ENCODE peak calls at places on chromosomes 4 and X, in five cellular contexts. F is lower lobe of right lung, C is Panc1, V is PC-3, U is neural progenitor cell. G is an unnamed sample. For H3K4me1, the result is how much of the 10 kb centered on the place peaks cover.

GRCh38 chr4:132240094-132240493 is 909.0 kb upstream of the PCDH10 start:
- DNase-seq in F (no peak), C (no peak), V (no peak), U (no peak), G (no peak)

GRCh38 chr4:6463311-6464289 is 8.8 kb downstream of the PPP2R2C start:
- DNase-seq in F (no peak), C (no peak), V (no peak), U (peak), G (no peak)

GRCh38 chr4:93828332-93828829 is at the start of gene ATOH1:
- DNase-seq in F (peak), C (no peak), V (no peak), U (peak), G (peak)

GRCh38 chr4:101211146-101211553 is 136.2 kb downstream of the PPP3CA start:
- DNase-seq in F (no peak), C (no peak), V (peak), U (no peak), G (no peak)

GRCh38 chrX:79413009-79413408 is 45.9 kb upstream of the ITM2A start:
- DNase-seq in F (no peak), C (peak), V (peak), U (peak), G (peak)

GRCh38 chr4:177448850-177449249 is 6.6 kb upstream of the AGA start:
- DNase-seq in F (no peak), C (no peak), V (no peak), U (no peak), G (no peak)

GRCh38 chr4:146428298-146428697 is 93.4 kb downstream of the SLC10A7 start:
- DNase-seq in F (no peak), C (no peak), V (no peak), U (no peak), G (no peak)

GRCh38 chrX:46235778-46236177 is 309.4 kb downstream of the ZNF674 start:
- DNase-seq in F (no peak), C (no peak), V (no peak), U (no peak), G (no peak)

GRCh38 chrX:101395789-101396188 is 5.0 kb downstream of the RPL36A start:
- DNase-seq in F (no peak), C (no peak), V (no peak), U (no peak), G (no peak)

GRCh38 chrX:74179499-74179898 is 124.5 kb upstream of the ZCCHC13 start:
- DNase-seq in F (no peak), C (no peak), V (no peak), U (no peak), G (no peak)

GRCh38 chrX:46327229-46328081 is 217.8 kb downstream of the ZNF674 start:
- DNase-seq in F (peak), C (no peak), V (peak), U (peak), G (peak)

GRCh38 chrX:123153846-123154335 is 30.2 kb upstream of the GRIA3 start:
- DNase-seq in F (no peak), C (no peak), V (no peak), U (no peak), G (no peak)

GRCh38 chrX:103571121-103571520 is 14.2 kb upstream of the TCEAL4 start:
- DNase-seq in F (no peak), C (no peak), V (no peak), U (no peak), G (no peak)

GRCh38 chrX:15401373-15401772 is 17.2 kb upstream of the VEGFD start:
- DNase-seq in F (no peak), C (no peak), V (no peak), U (no peak), G (no peak)

GRCh38 chr4:185457136-185457535 is 14.4 kb downstream of the CCDC110 start:
- DNase-seq in F (no peak), C (no peak), V (no peak), U (peak), G (no peak)

GRCh38 chr4:3246458-3247398 is 2.2 kb upstream of the MSANTD1 start:
- DNase-seq in F (no peak), C (no peak), V (no peak), U (no peak), G (no peak)

GRCh38 chr4:52939325-52939724 is 77.2 kb downstream of the RASL11B start:
- DNase-seq in F (no peak), C (no peak), V (no peak), U (no peak), G (no peak)
- H3K4me3 ChIP-seq in F (no peak), C (no peak), V (no peak), U (no peak), G (no peak)

DNA sequence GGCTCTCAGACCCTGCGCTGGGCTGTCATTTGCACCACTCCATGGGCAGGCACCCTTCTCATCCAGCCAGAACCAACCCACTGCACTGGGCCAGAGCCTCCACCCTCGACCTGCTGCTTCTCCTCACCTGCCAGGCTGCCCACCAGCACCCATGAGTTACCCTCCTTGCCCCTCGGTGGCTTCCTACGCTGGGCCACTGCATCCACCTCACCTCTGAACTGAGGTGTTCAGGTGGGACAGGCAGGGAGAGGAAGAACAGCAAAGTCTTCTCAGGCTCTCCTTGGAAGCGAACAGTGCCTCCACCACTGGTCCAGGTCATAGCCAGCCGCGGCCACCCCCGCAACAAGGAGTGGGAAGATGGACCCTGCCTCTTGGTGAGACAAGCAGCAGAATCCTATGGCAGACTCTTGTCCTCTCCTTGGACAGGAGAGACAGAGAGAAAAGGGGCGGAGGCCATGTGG is 32.4 kb upstream of the HMX1 start:
- DNase-seq in F (no peak), C (no peak), V (no peak), U (no peak), G (no peak)
- TF ChIP-seq CTCF in F (no peak), C (no peak), V (no peak), U (no peak), G (no peak)

GRCh38 chr4:85682391-85682790 is 207.4 kb downstream of the ARHGAP24 start:
- DNase-seq in F (no peak), C (no peak), V (no peak), U (no peak), G (no peak)

GRCh38 chr4:85681194-85681803 is 206.3 kb downstream of the ARHGAP24 start:
- DNase-seq in F (no peak), C (peak), V (no peak), U (no peak), G (no peak)

GRCh38 chr4:85672959-85673358 is 198.0 kb downstream of the ARHGAP24 start:
- DNase-seq in F (no peak), C (no peak), V (no peak), U (no peak), G (no peak)

GRCh38 chr4:85673540-85673939 is 198.6 kb downstream of the ARHGAP24 start:
- DNase-seq in F (no peak), C (no peak), V (no peak), U (no peak), G (no peak)

DNA sequence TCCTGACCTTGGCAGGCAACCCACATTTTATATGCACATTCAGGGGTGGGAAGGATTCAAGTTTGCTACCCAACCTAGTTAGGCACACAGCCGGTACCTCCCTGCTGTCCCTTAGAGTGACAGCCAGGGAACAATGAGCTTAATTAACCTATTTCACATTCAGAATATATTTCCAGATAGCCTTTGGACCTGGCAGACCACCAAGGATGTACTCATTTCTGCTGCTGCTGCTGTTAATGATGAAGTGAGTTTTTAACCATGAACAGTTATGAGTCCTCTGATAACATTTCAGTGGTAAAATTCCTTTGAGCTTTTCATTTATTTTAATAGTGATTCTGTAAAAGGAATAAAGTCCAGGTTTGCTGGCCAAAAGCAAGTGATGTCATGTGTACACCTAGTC is 202.3 kb downstream of the ARHGAP24 start:
- DNase-seq in F (no peak), C (no peak), V (no peak), U (no peak), G (no peak)
- H3K4me1 ChIP-seq in F (under half), C (under half), V (under half), U (under half), G (under half)

GRCh38 chrX:39988496-39988895 is 109.3 kb downstream of the BCOR start:
- DNase-seq in F (no peak), C (no peak), V (no peak), U (no peak), G (no peak)
- H3K4me3 ChIP-seq in F (no peak), C (no peak), V (no peak), U (no peak), G (no peak)

DNA sequence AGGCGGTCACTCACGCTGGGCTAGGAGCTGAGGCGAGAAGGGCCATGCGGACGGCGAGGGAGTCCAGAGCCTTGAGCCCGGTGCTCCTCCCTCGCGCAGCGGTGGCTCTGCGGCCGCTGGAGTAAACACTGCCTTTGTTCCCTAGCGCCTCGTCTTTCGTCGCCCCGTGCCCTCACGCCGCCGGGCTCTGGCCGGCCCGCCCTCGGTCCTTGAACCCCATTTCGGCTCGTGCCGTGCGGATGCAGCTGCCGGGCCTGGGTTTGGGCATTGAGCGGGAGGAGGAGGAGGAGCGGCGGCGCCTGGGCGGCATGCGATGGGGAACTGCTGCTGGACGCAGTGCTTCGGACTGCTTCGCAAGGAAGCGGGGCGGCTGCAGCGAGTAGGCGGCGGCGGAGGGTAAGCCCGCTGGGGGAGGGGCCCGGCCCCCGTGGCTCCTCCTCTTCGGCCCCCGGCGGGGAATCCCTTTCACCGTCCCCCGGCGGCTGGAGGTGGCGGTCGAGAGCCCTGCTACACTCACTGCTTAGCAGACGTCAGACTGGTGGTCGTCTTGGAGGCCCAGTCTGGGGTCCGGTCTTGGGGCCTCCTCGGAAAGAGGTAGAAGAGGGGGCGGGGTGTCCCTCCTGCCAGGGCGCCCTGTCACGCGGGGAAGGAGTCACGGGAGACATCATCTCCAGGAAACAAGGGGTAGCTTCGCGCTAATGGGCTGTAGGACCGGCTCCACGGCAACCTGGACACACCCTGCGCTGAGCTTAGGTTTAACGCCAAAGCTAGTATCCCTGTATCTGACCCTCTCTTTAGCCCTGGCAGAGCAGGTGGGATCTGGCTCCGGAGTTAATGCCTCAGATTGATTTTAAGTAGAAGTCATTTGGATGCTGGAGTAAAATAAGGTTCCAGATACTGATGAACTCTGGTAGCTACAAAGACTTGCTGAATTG is at the start of gene AP1AR:
- DNase-seq in F (peak), C (no peak), V (peak), U (peak), G (peak)
- TF ChIP-seq CTCF in F (peak), C (peak), V (peak), U (peak), G (no peak)

GRCh38 chr4:1204286-1204827 is 32.0 kb upstream of the SPON2 start:
- DNase-seq in F (peak), C (no peak), V (no peak), U (no peak), G (peak)
- H3K4me1 ChIP-seq in F (half or more), C (under half), V (under half), U (under half), G (half or more)

DNA sequence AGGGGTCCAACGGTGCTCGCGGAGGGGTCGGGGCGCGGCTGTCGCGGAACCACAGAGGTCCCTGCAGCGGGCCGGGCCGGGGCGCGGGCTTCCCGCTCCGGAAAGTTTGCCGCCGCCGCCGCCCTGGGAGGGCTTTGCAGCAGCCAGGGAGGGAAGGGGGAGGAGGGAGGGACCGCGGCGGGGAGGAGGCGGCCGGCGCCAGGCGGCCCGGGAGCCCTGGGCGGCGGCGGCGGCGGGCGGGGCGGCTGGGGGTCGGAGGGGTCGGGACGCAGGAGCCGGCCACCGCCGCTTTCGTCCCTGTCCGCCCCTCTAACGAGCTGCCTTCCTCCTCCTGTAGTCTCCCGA is 375 bp downstream of the FGFR3 start:
- DNase-seq in F (no peak), C (no peak), V (peak), U (peak), G (peak)
- H3K4me3 ChIP-seq in F (peak), C (peak), V (no peak), U (peak), G (peak)

GRCh38 chr4:43709443-43709842 is 739.2 kb downstream of the KCTD8 start:
- DNase-seq in F (no peak), C (no peak), V (peak), U (no peak), G (no peak)
- TF ChIP-seq CTCF in F (no peak), C (no peak), V (peak), U (peak), G (no peak)

G was measured in mucosa of descending colon.